ENCODE peak calls at places on chromosome X, in nine cellular contexts. J is NCI-H2107; W is memory B cell; T is HFFc6; D is amniotic stem cell; S is iPS DF 6.9; F is NCI-H2171 treated with DMSO at 0.1 percent for 48 hours; U is SW 1271; X is CD4-positive, alpha-beta T cell. C is an unnamed sample.

GRCh38 chrX:138669693-138670092 is 41.8 kb downstream of the FGF13 start:
- DNase-seq in J (no peak), W (no peak), T (no peak), D (no peak), S (no peak), F (no peak), U (no peak), X (no peak), C (no peak)

GRCh38 chrX:116490091-116490490 is 27.3 kb upstream of the CT83 start:
- DNase-seq in J (no peak), W (no peak), T (no peak), D (no peak), S (no peak), F (no peak), U (peak; percentile 3), X (no peak), C (no peak)

GRCh38 chrX:139759637-139760036 is 51.7 kb upstream of the MCF2 start:
- DNase-seq in J (no peak), W (no peak), T (peak; percentile 27), D (no peak), S (no peak), F (no peak), U (peak; percentile 22), X (no peak), C (no peak)

GRCh38 chrX:47283015-47283771 is 50.4 kb downstream of the USP11 start:
- DNase-seq in J (no peak), W (no peak), T (peak; percentile 39), D (no peak), S (no peak), F (no peak), U (no peak), X (no peak), C (no peak)

GRCh38 chrX:37825225-37825842 is 22.0 kb downstream of the DYNLT3 start:
- DNase-seq in J (peak; percentile 11), W (peak; percentile 44), T (peak; percentile 18), D (no peak), S (no peak), F (peak; percentile 9), U (peak; percentile 0), X (peak; percentile 35), C (peak; percentile 36)

GRCh38 chrX:10485331-10485730 is 135.1 kb downstream of the MID1 start:
- DNase-seq in J (no peak), W (no peak), T (no peak), D (no peak), S (no peak), F (no peak), U (no peak), X (no peak), C (no peak)

GRCh38 chrX:63508668-63509067 is 157.5 kb upstream of the SPIN4 start:
- DNase-seq in J (no peak), W (no peak), T (no peak), D (no peak), S (no peak), F (no peak), U (no peak), X (no peak), C (no peak)

GRCh38 chrX:128142745-128143144 is 90.5 kb upstream of the ACTRT1 start:
- DNase-seq in J (no peak), W (no peak), T (no peak), D (no peak), S (no peak), F (no peak), U (no peak), X (no peak), C (no peak)

GRCh38 chrX:103175944-103176753 is 38.8 kb upstream of the BEX4 start:
- DNase-seq in J (peak; percentile 16), W (peak; percentile 11), T (peak; percentile 34), D (peak; percentile 0), S (no peak), F (peak; percentile 32), U (no peak), X (peak; percentile 29), C (peak; percentile 49)

GRCh38 chrX:68421651-68422050 is 11.6 kb downstream of the OPHN1 start:
- DNase-seq in J (no peak), W (no peak), T (peak; percentile 4), D (no peak), S (no peak), F (no peak), U (no peak), X (no peak), C (no peak)